ENCODE peak calls at places on chromosomes 3 and 15, in eight cellular contexts. One of them, this sample, is unnamed.

GRCh38 chr3:38579146-38579545 is 70.3 kb downstream of the SCN5A start:
- DNase-seq in brain microvascular endothelial cell: peak; percentile 35
- DNase-seq in OCI-LY7: no peak
- DNase-seq in AG09309: no peak
- DNase-seq in right lobe of liver: no peak
- DNase-seq in cardiac fibroblast: peak; percentile 13
- DNase-seq in fibroblast of mammary gland: no peak
- DNase-seq in IMR-90: no peak
- DNase-seq in this sample: no peak

GRCh38 chr15:63338170-63338569 is 43.5 kb downstream of the CA12 start:
- DNase-seq in brain microvascular endothelial cell: no peak
- DNase-seq in OCI-LY7: no peak
- DNase-seq in AG09309: peak; percentile 53
- DNase-seq in right lobe of liver: no peak
- DNase-seq in cardiac fibroblast: peak; percentile 14
- DNase-seq in fibroblast of mammary gland: peak; percentile 86
- DNase-seq in IMR-90: peak; percentile 79
- DNase-seq in this sample: no peak

GRCh38 chr3:61783993-61784718 is 222.8 kb downstream of the PTPRG start:
- DNase-seq in brain microvascular endothelial cell: peak; percentile 25
- DNase-seq in OCI-LY7: no peak
- DNase-seq in AG09309: peak; percentile 46
- DNase-seq in right lobe of liver: no peak
- DNase-seq in cardiac fibroblast: peak; percentile 40
- DNase-seq in fibroblast of mammary gland: peak; percentile 87
- DNase-seq in IMR-90: peak; percentile 88
- DNase-seq in this sample: no peak

GRCh38 chr3:129650256-129650872 is 43.9 kb upstream of the PLXND1 start:
- DNase-seq in brain microvascular endothelial cell: peak; percentile 82
- DNase-seq in OCI-LY7: peak; percentile 70
- DNase-seq in AG09309: peak; percentile 82
- DNase-seq in right lobe of liver: no peak
- DNase-seq in cardiac fibroblast: peak; percentile 94
- DNase-seq in fibroblast of mammary gland: peak; percentile 90
- DNase-seq in IMR-90: peak; percentile 84
- DNase-seq in this sample: peak; percentile 35

GRCh38 chr15:84598993-84599392 is 1.8 kb upstream of the ZSCAN2 start:
- DNase-seq in brain microvascular endothelial cell: peak; percentile 58
- DNase-seq in OCI-LY7: peak; percentile 68
- DNase-seq in AG09309: no peak
- DNase-seq in right lobe of liver: no peak
- DNase-seq in cardiac fibroblast: peak; percentile 75
- DNase-seq in fibroblast of mammary gland: peak; percentile 74
- DNase-seq in IMR-90: peak; percentile 66
- DNase-seq in this sample: no peak

GRCh38 chr3:80993241-80993945 is 768.1 kb downstream of the GBE1 start:
- DNase-seq in brain microvascular endothelial cell: no peak
- DNase-seq in OCI-LY7: no peak
- DNase-seq in AG09309: no peak
- DNase-seq in right lobe of liver: no peak
- DNase-seq in cardiac fibroblast: no peak
- DNase-seq in fibroblast of mammary gland: no peak
- DNase-seq in IMR-90: no peak
- DNase-seq in this sample: no peak

GRCh38 chr3:147185781-147186180 is 220.6 kb downstream of the ZIC4 start:
- DNase-seq in brain microvascular endothelial cell: no peak
- DNase-seq in OCI-LY7: no peak
- DNase-seq in AG09309: no peak
- DNase-seq in right lobe of liver: no peak
- DNase-seq in cardiac fibroblast: no peak
- DNase-seq in fibroblast of mammary gland: no peak
- DNase-seq in IMR-90: no peak
- DNase-seq in this sample: no peak

GRCh38 chr15:93985173-93985572 is 246.2 kb upstream of the MCTP2 start:
- DNase-seq in brain microvascular endothelial cell: no peak
- DNase-seq in OCI-LY7: no peak
- DNase-seq in AG09309: no peak
- DNase-seq in right lobe of liver: no peak
- DNase-seq in cardiac fibroblast: no peak
- DNase-seq in fibroblast of mammary gland: no peak
- DNase-seq in IMR-90: no peak
- DNase-seq in this sample: no peak

GRCh38 chr3:55305714-55306485 is 181.2 kb downstream of the WNT5A start:
- DNase-seq in brain microvascular endothelial cell: no peak
- DNase-seq in OCI-LY7: no peak
- DNase-seq in AG09309: no peak
- DNase-seq in right lobe of liver: no peak
- DNase-seq in cardiac fibroblast: no peak
- DNase-seq in fibroblast of mammary gland: peak; percentile 43
- DNase-seq in IMR-90: peak; percentile 57
- DNase-seq in this sample: no peak

GRCh38 chr3:14312375-14312774 is 90.0 kb upstream of the SLC6A6 start:
- DNase-seq in brain microvascular endothelial cell: no peak
- DNase-seq in OCI-LY7: no peak
- DNase-seq in AG09309: no peak
- DNase-seq in right lobe of liver: no peak
- DNase-seq in cardiac fibroblast: no peak
- DNase-seq in fibroblast of mammary gland: no peak
- DNase-seq in IMR-90: no peak
- DNase-seq in this sample: no peak
- TF ChIP-seq CTCF in brain microvascular endothelial cell: no peak
- TF ChIP-seq CTCF in OCI-LY7: peak; percentile 13
- TF ChIP-seq CTCF in AG09309: no peak
- TF ChIP-seq CTCF in right lobe of liver: no peak
- TF ChIP-seq CTCF in cardiac fibroblast: no peak
- TF ChIP-seq CTCF in fibroblast of mammary gland: no peak
- TF ChIP-seq CTCF in IMR-90: no peak
- TF ChIP-seq CTCF in this sample: no peak

DNA sequence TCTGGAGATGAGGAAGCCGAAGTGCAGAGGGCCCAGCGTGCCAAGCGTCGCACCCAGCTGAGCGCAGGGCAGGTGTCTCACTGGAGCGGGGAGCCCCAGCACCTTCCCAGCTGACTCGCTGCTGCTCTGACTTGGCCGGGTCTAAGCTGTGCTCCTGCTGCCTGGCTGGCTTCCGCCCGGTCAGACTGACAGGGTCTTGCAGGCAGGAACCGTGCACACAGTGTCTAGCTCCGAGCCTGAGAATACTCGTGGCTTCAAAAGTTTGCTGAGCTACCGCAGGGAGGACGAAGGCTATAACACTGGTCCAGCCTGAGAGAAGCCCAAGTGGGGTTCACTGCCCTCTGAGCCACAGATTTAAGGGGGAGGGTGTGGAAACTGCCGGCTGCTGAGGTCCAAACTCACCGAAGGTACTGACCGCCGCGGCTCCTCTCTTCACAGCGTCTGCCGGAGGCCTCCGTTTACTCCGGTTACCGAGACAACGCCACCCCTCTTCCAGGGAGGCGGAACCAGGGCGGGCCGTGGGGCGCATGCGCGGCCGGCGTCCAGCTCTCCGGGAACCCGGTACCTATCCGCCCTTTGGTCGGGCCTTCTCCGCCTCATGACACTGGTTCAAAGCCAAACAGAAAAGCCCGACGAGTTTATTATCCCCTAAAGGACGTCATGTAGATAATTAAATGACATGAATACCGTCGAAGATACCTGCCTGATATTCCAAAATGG is at the start of gene CFAP44:
- DNase-seq in brain microvascular endothelial cell: peak; percentile 70
- DNase-seq in OCI-LY7: no peak
- DNase-seq in AG09309: no peak
- DNase-seq in right lobe of liver: peak; percentile 91
- DNase-seq in cardiac fibroblast: peak; percentile 86
- DNase-seq in fibroblast of mammary gland: peak; percentile 63
- DNase-seq in IMR-90: peak; percentile 52
- DNase-seq in this sample: no peak
- H3K4me3 ChIP-seq in brain microvascular endothelial cell: peak within 1 kb of the TSS; percentile 49
- H3K4me3 ChIP-seq in OCI-LY7: no peak within 1 kb of the TSS
- H3K4me3 ChIP-seq in AG09309: no peak within 1 kb of the TSS
- H3K4me3 ChIP-seq in right lobe of liver: peak within 1 kb of the TSS; percentile 41
- H3K4me3 ChIP-seq in cardiac fibroblast: peak within 1 kb of the TSS; percentile 38
- H3K4me3 ChIP-seq in fibroblast of mammary gland: peak within 1 kb of the TSS; percentile 47
- H3K4me3 ChIP-seq in IMR-90: peak within 1 kb of the TSS; percentile 46
- H3K4me3 ChIP-seq in this sample: no peak within 1 kb of the TSS

GRCh38 chr3:13539285-13539625 is 9.7 kb upstream of the FBLN2 start:
- DNase-seq in brain microvascular endothelial cell: peak; percentile 57
- DNase-seq in OCI-LY7: no peak
- DNase-seq in AG09309: peak; percentile 67
- DNase-seq in right lobe of liver: peak; percentile 27
- DNase-seq in cardiac fibroblast: no peak
- DNase-seq in fibroblast of mammary gland: peak; percentile 82
- DNase-seq in IMR-90: peak; percentile 75
- DNase-seq in this sample: no peak

GRCh38 chr3:13537244-13537921 is 11.5 kb upstream of the FBLN2 start:
- DNase-seq in brain microvascular endothelial cell: no peak
- DNase-seq in OCI-LY7: no peak
- DNase-seq in AG09309: no peak
- DNase-seq in right lobe of liver: no peak
- DNase-seq in cardiac fibroblast: no peak
- DNase-seq in fibroblast of mammary gland: no peak
- DNase-seq in IMR-90: no peak
- DNase-seq in this sample: no peak

GRCh38 chr3:13537926-13538325 is 11.0 kb upstream of the FBLN2 start:
- DNase-seq in brain microvascular endothelial cell: peak; percentile 97
- DNase-seq in OCI-LY7: no peak
- DNase-seq in AG09309: peak; percentile 94
- DNase-seq in right lobe of liver: peak; percentile 2
- DNase-seq in cardiac fibroblast: peak; percentile 92
- DNase-seq in fibroblast of mammary gland: peak; percentile 97
- DNase-seq in IMR-90: peak; percentile 91
- DNase-seq in this sample: no peak

GRCh38 chr3:13539671-13540070 is 9.3 kb upstream of the FBLN2 start:
- DNase-seq in brain microvascular endothelial cell: no peak
- DNase-seq in OCI-LY7: no peak
- DNase-seq in AG09309: no peak
- DNase-seq in right lobe of liver: peak; percentile 27
- DNase-seq in cardiac fibroblast: no peak
- DNase-seq in fibroblast of mammary gland: no peak
- DNase-seq in IMR-90: peak; percentile 50
- DNase-seq in this sample: no peak

GRCh38 chr3:13538520-13539284 is 10.2 kb upstream of the FBLN2 start:
- DNase-seq in brain microvascular endothelial cell: no peak
- DNase-seq in OCI-LY7: no peak
- DNase-seq in AG09309: no peak
- DNase-seq in right lobe of liver: peak; percentile 37
- DNase-seq in cardiac fibroblast: no peak
- DNase-seq in fibroblast of mammary gland: no peak
- DNase-seq in IMR-90: no peak
- DNase-seq in this sample: no peak
- TF ChIP-seq CTCF in brain microvascular endothelial cell: no peak
- TF ChIP-seq CTCF in OCI-LY7: no peak
- TF ChIP-seq CTCF in AG09309: no peak
- TF ChIP-seq CTCF in right lobe of liver: no peak
- TF ChIP-seq CTCF in cardiac fibroblast: no peak
- TF ChIP-seq CTCF in fibroblast of mammary gland: no peak
- TF ChIP-seq CTCF in IMR-90: no peak
- TF ChIP-seq CTCF in this sample: no peak

GRCh38 chr3:42263354-42264346 is 2.3 kb downstream of the CCK start:
- DNase-seq in brain microvascular endothelial cell: no peak
- DNase-seq in OCI-LY7: no peak
- DNase-seq in AG09309: no peak
- DNase-seq in right lobe of liver: no peak
- DNase-seq in cardiac fibroblast: no peak
- DNase-seq in fibroblast of mammary gland: no peak
- DNase-seq in IMR-90: no peak
- DNase-seq in this sample: no peak
- H3K4me3 ChIP-seq in brain microvascular endothelial cell: no peak overlapping the region
- H3K4me3 ChIP-seq in OCI-LY7: no peak overlapping the region
- H3K4me3 ChIP-seq in AG09309: no peak overlapping the region
- H3K4me3 ChIP-seq in right lobe of liver: no peak overlapping the region
- H3K4me3 ChIP-seq in cardiac fibroblast: no peak overlapping the region
- H3K4me3 ChIP-seq in fibroblast of mammary gland: no peak overlapping the region
- H3K4me3 ChIP-seq in IMR-90: no peak overlapping the region
- H3K4me3 ChIP-seq in this sample: no peak overlapping the region

GRCh38 chr3:82496890-82497560 is 735.6 kb upstream of the GBE1 start:
- DNase-seq in brain microvascular endothelial cell: no peak
- DNase-seq in OCI-LY7: peak; percentile 31
- DNase-seq in AG09309: no peak
- DNase-seq in right lobe of liver: no peak
- DNase-seq in cardiac fibroblast: no peak
- DNase-seq in fibroblast of mammary gland: no peak
- DNase-seq in IMR-90: no peak
- DNase-seq in this sample: no peak
- TF ChIP-seq CTCF in brain microvascular endothelial cell: no peak
- TF ChIP-seq CTCF in OCI-LY7: peak; percentile 75
- TF ChIP-seq CTCF in AG09309: no peak
- TF ChIP-seq CTCF in right lobe of liver: no peak
- TF ChIP-seq CTCF in cardiac fibroblast: no peak
- TF ChIP-seq CTCF in fibroblast of mammary gland: no peak
- TF ChIP-seq CTCF in IMR-90: no peak
- TF ChIP-seq CTCF in this sample: no peak

This sample was measured in GM12864.